ENCODE peak calls at places on chromosomes 5 and 9, in seven cellular contexts. One of them, this sample, is unnamed.

GRCh38 chr5:146906803-146907202 is 28.2 kb upstream of the PPP2R2B start:
- DNase-seq in aorta: no peak
- DNase-seq in fibroblast of lung: peak; percentile 75
- DNase-seq in right lobe of liver: no peak
- DNase-seq in mammary epithelial cell: no peak
- DNase-seq in H7: peak; percentile 59
- DNase-seq in left ventricle myocardium inferior: no peak
- DNase-seq in this sample: no peak

GRCh38 chr5:76836585-76836984 is 13.2 kb upstream of the S100Z start:
- DNase-seq in fibroblast of lung: peak; percentile 10
- DNase-seq in left ventricle myocardium inferior: no peak
- DNase-seq in H7: no peak
- DNase-seq in right lobe of liver: no peak
- DNase-seq in aorta: no peak
- DNase-seq in mammary epithelial cell: no peak
- DNase-seq in this sample: no peak

GRCh38 chr9:120856700-120857099 is 14.0 kb upstream of the PSMD5 start:
- DNase-seq in mammary epithelial cell: no peak
- DNase-seq in aorta: no peak
- DNase-seq in left ventricle myocardium inferior: no peak
- DNase-seq in H7: peak; percentile 16
- DNase-seq in right lobe of liver: peak; percentile 74
- DNase-seq in fibroblast of lung: no peak
- DNase-seq in this sample: no peak

GRCh38 chr9:69937358-69937757 is 106.3 kb upstream of the MAMDC2 start:
- DNase-seq in right lobe of liver: no peak
- DNase-seq in aorta: no peak
- DNase-seq in mammary epithelial cell: peak; percentile 68
- DNase-seq in fibroblast of lung: peak; percentile 13
- DNase-seq in left ventricle myocardium inferior: no peak
- DNase-seq in H7: no peak
- DNase-seq in this sample: no peak

GRCh38 chr9:2320632-2321031 is 301.0 kb upstream of the VLDLR start:
- DNase-seq in aorta: no peak
- DNase-seq in left ventricle myocardium inferior: no peak
- DNase-seq in mammary epithelial cell: no peak
- DNase-seq in right lobe of liver: no peak
- DNase-seq in H7: no peak
- DNase-seq in fibroblast of lung: no peak
- DNase-seq in this sample: no peak

GRCh38 chr5:68266457-68266856 is 50.9 kb downstream of the PIK3R1 start:
- DNase-seq in fibroblast of lung: no peak
- DNase-seq in left ventricle myocardium inferior: no peak
- DNase-seq in aorta: no peak
- DNase-seq in H7: no peak
- DNase-seq in mammary epithelial cell: no peak
- DNase-seq in right lobe of liver: no peak
- DNase-seq in this sample: no peak

GRCh38 chr5:72834919-72835318 is 18.5 kb downstream of the TNPO1 start:
- DNase-seq in aorta: no peak
- DNase-seq in fibroblast of lung: no peak
- DNase-seq in mammary epithelial cell: no peak
- DNase-seq in left ventricle myocardium inferior: no peak
- DNase-seq in H7: no peak
- DNase-seq in right lobe of liver: no peak
- DNase-seq in this sample: no peak

GRCh38 chr5:169934990-169935389 is 45.3 kb downstream of the INSYN2B start:
- DNase-seq in mammary epithelial cell: no peak
- DNase-seq in left ventricle myocardium inferior: no peak
- DNase-seq in right lobe of liver: no peak
- DNase-seq in H7: no peak
- DNase-seq in fibroblast of lung: peak; percentile 47
- DNase-seq in aorta: no peak
- DNase-seq in this sample: no peak

GRCh38 chr9:219670-220365 is 5.2 kb downstream of the DOCK8 start:
- DNase-seq in left ventricle myocardium inferior: peak; percentile 28
- DNase-seq in aorta: no peak
- DNase-seq in mammary epithelial cell: no peak
- DNase-seq in right lobe of liver: no peak
- DNase-seq in H7: no peak
- DNase-seq in fibroblast of lung: no peak
- DNase-seq in this sample: no peak

GRCh38 chr5:85077581-85077980 is 692.9 kb upstream of the EDIL3 start:
- DNase-seq in left ventricle myocardium inferior: no peak
- DNase-seq in mammary epithelial cell: no peak
- DNase-seq in aorta: no peak
- DNase-seq in H7: no peak
- DNase-seq in fibroblast of lung: no peak
- DNase-seq in right lobe of liver: no peak
- DNase-seq in this sample: no peak

GRCh38 chr5:24505291-24505690 is 139.5 kb downstream of the CDH10 start:
- DNase-seq in left ventricle myocardium inferior: no peak
- DNase-seq in mammary epithelial cell: no peak
- DNase-seq in H7: no peak
- DNase-seq in right lobe of liver: no peak
- DNase-seq in aorta: no peak
- DNase-seq in fibroblast of lung: no peak
- DNase-seq in this sample: no peak

GRCh38 chr5:163172540-163173337 is 264.7 kb upstream of the CCNG1 start:
- DNase-seq in H7: no peak
- DNase-seq in right lobe of liver: peak; percentile 47
- DNase-seq in fibroblast of lung: no peak
- DNase-seq in aorta: no peak
- DNase-seq in mammary epithelial cell: no peak
- DNase-seq in left ventricle myocardium inferior: no peak
- DNase-seq in this sample: no peak

GRCh38 chr9:138057726-138058125 is 180.1 kb downstream of the CACNA1B start:
- DNase-seq in aorta: no peak
- DNase-seq in left ventricle myocardium inferior: no peak
- DNase-seq in fibroblast of lung: no peak
- DNase-seq in H7: no peak
- DNase-seq in right lobe of liver: no peak
- DNase-seq in mammary epithelial cell: no peak
- DNase-seq in this sample: no peak

GRCh38 chr9:128638580-128638979 is 18.1 kb downstream of the DYNC2I2 start:
- DNase-seq in left ventricle myocardium inferior: no peak
- DNase-seq in right lobe of liver: no peak
- DNase-seq in mammary epithelial cell: no peak
- DNase-seq in H7: no peak
- DNase-seq in fibroblast of lung: no peak
- DNase-seq in aorta: no peak
- DNase-seq in this sample: no peak

GRCh38 chr9:128635266-128636023 is 21.2 kb downstream of the DYNC2I2 start:
- DNase-seq in mammary epithelial cell: peak; percentile 95
- DNase-seq in left ventricle myocardium inferior: peak; percentile 88
- DNase-seq in right lobe of liver: peak; percentile 91
- DNase-seq in H7: peak; percentile 95
- DNase-seq in aorta: peak; percentile 96
- DNase-seq in fibroblast of lung: peak; percentile 95
- DNase-seq in this sample: peak; percentile 92

GRCh38 chr9:128636556-128637530 is 19.8 kb downstream of the DYNC2I2 start:
- DNase-seq in right lobe of liver: peak; percentile 57
- DNase-seq in mammary epithelial cell: no peak
- DNase-seq in aorta: no peak
- DNase-seq in H7: peak; percentile 45
- DNase-seq in left ventricle myocardium inferior: no peak
- DNase-seq in fibroblast of lung: no peak
- DNase-seq in this sample: no peak

GRCh38 chr9:128636024-128636390 is 20.6 kb downstream of the DYNC2I2 start:
- DNase-seq in mammary epithelial cell: no peak
- DNase-seq in right lobe of liver: peak; percentile 97
- DNase-seq in H7: peak; percentile 93
- DNase-seq in left ventricle myocardium inferior: peak; percentile 77
- DNase-seq in aorta: no peak
- DNase-seq in fibroblast of lung: no peak
- DNase-seq in this sample: no peak

DNA sequence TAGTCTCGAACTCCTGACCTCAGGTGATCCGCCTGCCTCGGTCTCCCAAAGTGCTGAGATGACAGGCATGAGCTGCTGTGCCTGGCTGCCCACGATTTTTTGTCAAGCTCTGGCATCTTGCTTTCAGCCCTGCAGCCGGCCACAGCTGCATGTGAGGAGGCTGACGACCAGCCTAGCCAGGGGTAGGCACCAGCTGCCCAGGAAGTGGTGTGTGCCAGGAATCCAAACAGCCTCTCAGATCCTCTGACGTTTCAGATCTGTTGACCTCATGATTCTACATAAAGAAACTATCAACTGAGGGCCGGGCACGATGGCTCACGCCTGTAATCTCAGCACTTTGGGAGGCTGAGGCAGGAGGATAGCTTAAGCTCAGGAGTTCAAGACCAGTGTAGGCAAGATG is 19.0 kb downstream of the DYNC2I2 start:
- DNase-seq in mammary epithelial cell: no peak
- DNase-seq in aorta: no peak
- DNase-seq in right lobe of liver: no peak
- DNase-seq in H7: no peak
- DNase-seq in fibroblast of lung: peak; percentile 41
- DNase-seq in left ventricle myocardium inferior: no peak
- DNase-seq in this sample: no peak
- H3K36me3 ChIP-seq in mammary epithelial cell: peaks cover 7% of the 10 kb centered on the region
- H3K36me3 ChIP-seq in aorta: peaks cover 7% of the 10 kb centered on the region
- H3K36me3 ChIP-seq in right lobe of liver: peaks cover 8% of the 10 kb centered on the region
- H3K36me3 ChIP-seq in H7: peaks cover 10% of the 10 kb centered on the region
- H3K36me3 ChIP-seq in fibroblast of lung: peaks cover 17% of the 10 kb centered on the region
- H3K36me3 ChIP-seq in left ventricle myocardium inferior: peaks cover 33% of the 10 kb centered on the region
- H3K36me3 ChIP-seq in this sample: no peaks in the 10 kb centered on the region

GRCh38 chr9:73165911-73166310 is 14.2 kb downstream of the ANXA1 start:
- DNase-seq in fibroblast of lung: no peak
- DNase-seq in right lobe of liver: no peak
- DNase-seq in H7: no peak
- DNase-seq in aorta: no peak
- DNase-seq in mammary epithelial cell: no peak
- DNase-seq in left ventricle myocardium inferior: no peak
- DNase-seq in this sample: no peak
- H3K36me3 ChIP-seq in fibroblast of lung: peaks cover 29% of the 10 kb centered on the region
- H3K36me3 ChIP-seq in right lobe of liver: peaks cover 5% of the 10 kb centered on the region
- H3K36me3 ChIP-seq in H7: no peaks in the 10 kb centered on the region
- H3K36me3 ChIP-seq in aorta: peaks cover 8% of the 10 kb centered on the region
- H3K36me3 ChIP-seq in mammary epithelial cell: peaks cover 79% of the 10 kb centered on the region
- H3K36me3 ChIP-seq in left ventricle myocardium inferior: peaks cover 86% of the 10 kb centered on the region
- H3K36me3 ChIP-seq in this sample: no peaks in the 10 kb centered on the region

GRCh38 chr5:154940375-154940771 is 500 bp upstream of the MRPL22 start:
- DNase-seq in H7: no peak
- DNase-seq in right lobe of liver: no peak
- DNase-seq in left ventricle myocardium inferior: no peak
- DNase-seq in aorta: no peak
- DNase-seq in fibroblast of lung: no peak
- DNase-seq in mammary epithelial cell: no peak
- DNase-seq in this sample: no peak

GRCh38 chr5:154937718-154938466 is at the start of gene GEMIN5:
- DNase-seq in fibroblast of lung: peak; percentile 82
- DNase-seq in aorta: peak; percentile 95
- DNase-seq in left ventricle myocardium inferior: peak; percentile 86
- DNase-seq in right lobe of liver: peak; percentile 93
- DNase-seq in mammary epithelial cell: peak; percentile 87
- DNase-seq in H7: peak; percentile 96
- DNase-seq in this sample: peak; percentile 93

GRCh38 chr5:154937186-154937717 is 759 bp downstream of the GEMIN5 start:
- DNase-seq in right lobe of liver: no peak
- DNase-seq in mammary epithelial cell: peak; percentile 7
- DNase-seq in left ventricle myocardium inferior: no peak
- DNase-seq in fibroblast of lung: peak; percentile 12
- DNase-seq in H7: no peak
- DNase-seq in aorta: no peak
- DNase-seq in this sample: no peak

GRCh38 chr5:154933537-154933936 is 4.5 kb downstream of the GEMIN5 start:
- DNase-seq in aorta: no peak
- DNase-seq in left ventricle myocardium inferior: no peak
- DNase-seq in fibroblast of lung: no peak
- DNase-seq in mammary epithelial cell: no peak
- DNase-seq in H7: no peak
- DNase-seq in right lobe of liver: no peak
- DNase-seq in this sample: no peak

DNA sequence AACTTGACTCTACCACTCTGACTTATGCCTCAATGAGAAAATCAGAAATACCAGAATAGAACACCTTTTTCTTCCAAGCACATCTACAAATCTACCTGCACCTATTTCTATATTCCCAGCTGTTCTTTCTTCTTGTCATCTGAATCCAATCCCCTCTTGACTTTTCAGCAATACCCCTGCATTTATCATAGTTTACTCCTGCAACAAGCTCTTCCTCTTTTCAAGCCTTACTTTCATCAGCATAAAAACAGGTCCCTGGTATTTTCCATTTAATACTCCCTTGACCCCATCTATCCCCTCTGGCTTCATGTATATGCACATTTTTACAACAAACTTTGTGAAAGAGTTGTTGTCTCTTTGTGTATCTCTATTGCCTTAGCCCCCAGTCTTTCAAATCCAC is 3.1 kb downstream of the GEMIN5 start:
- DNase-seq in left ventricle myocardium inferior: no peak
- DNase-seq in right lobe of liver: no peak
- DNase-seq in aorta: no peak
- DNase-seq in fibroblast of lung: no peak
- DNase-seq in H7: no peak
- DNase-seq in mammary epithelial cell: no peak
- DNase-seq in this sample: no peak
- H3K36me3 ChIP-seq in left ventricle myocardium inferior: peaks cover 46% of the 10 kb centered on the region
- H3K36me3 ChIP-seq in right lobe of liver: peaks cover 8% of the 10 kb centered on the region
- H3K36me3 ChIP-seq in aorta: peaks cover 3% of the 10 kb centered on the region
- H3K36me3 ChIP-seq in fibroblast of lung: no peaks in the 10 kb centered on the region
- H3K36me3 ChIP-seq in H7: peaks cover 4% of the 10 kb centered on the region
- H3K36me3 ChIP-seq in mammary epithelial cell: peaks cover 8% of the 10 kb centered on the region
- H3K36me3 ChIP-seq in this sample: no peaks in the 10 kb centered on the region

GRCh38 chr9:116212986-116213672 is 59.5 kb downstream of the PAPPA start:
- DNase-seq in mammary epithelial cell: no peak
- DNase-seq in right lobe of liver: no peak
- DNase-seq in left ventricle myocardium inferior: no peak
- DNase-seq in fibroblast of lung: peak; percentile 9
- DNase-seq in aorta: no peak
- DNase-seq in H7: peak; percentile 13
- DNase-seq in this sample: no peak

GRCh38 chr9:116208417-116209232 is 55.0 kb downstream of the PAPPA start:
- DNase-seq in left ventricle myocardium inferior: no peak
- DNase-seq in right lobe of liver: no peak
- DNase-seq in H7: no peak
- DNase-seq in fibroblast of lung: peak; percentile 27
- DNase-seq in mammary epithelial cell: peak; percentile 51
- DNase-seq in aorta: no peak
- DNase-seq in this sample: no peak

GRCh38 chr9:116209406-116210116 is 56.0 kb downstream of the PAPPA start:
- DNase-seq in H7: no peak
- DNase-seq in mammary epithelial cell: no peak
- DNase-seq in fibroblast of lung: no peak
- DNase-seq in left ventricle myocardium inferior: no peak
- DNase-seq in right lobe of liver: no peak
- DNase-seq in aorta: no peak
- DNase-seq in this sample: no peak

GRCh38 chr9:116218399-116218798 is 64.8 kb downstream of the PAPPA start:
- DNase-seq in left ventricle myocardium inferior: no peak
- DNase-seq in mammary epithelial cell: no peak
- DNase-seq in aorta: no peak
- DNase-seq in fibroblast of lung: no peak
- DNase-seq in right lobe of liver: no peak
- DNase-seq in H7: no peak
- DNase-seq in this sample: no peak

DNA sequence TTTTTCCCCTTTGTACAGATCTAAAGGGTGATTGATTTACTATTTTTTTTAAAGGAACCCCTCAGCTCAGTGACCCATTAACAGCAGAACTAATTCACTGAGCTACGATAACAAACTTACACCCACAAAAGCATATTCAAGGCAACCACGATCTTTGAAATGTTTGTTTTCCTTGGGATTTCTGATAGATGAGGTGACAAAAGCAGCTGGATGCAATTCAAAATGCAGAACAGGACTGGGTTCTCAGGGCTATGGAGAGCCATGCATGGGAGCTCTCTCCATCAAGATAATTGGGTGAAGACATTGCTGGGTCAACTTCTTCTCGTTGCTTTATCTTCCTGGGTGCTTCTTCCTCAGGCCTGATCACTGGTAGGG is 60.1 kb downstream of the PAPPA start:
- DNase-seq in mammary epithelial cell: no peak
- DNase-seq in left ventricle myocardium inferior: no peak
- DNase-seq in fibroblast of lung: peak; percentile 32
- DNase-seq in aorta: no peak
- DNase-seq in right lobe of liver: no peak
- DNase-seq in H7: no peak
- DNase-seq in this sample: no peak
- H3K36me3 ChIP-seq in mammary epithelial cell: no peaks in the 10 kb centered on the region
- H3K36me3 ChIP-seq in left ventricle myocardium inferior: no peaks in the 10 kb centered on the region
- H3K36me3 ChIP-seq in fibroblast of lung: peaks cover 2% of the 10 kb centered on the region
- H3K36me3 ChIP-seq in aorta: peaks cover 3% of the 10 kb centered on the region
- H3K36me3 ChIP-seq in right lobe of liver: no peaks in the 10 kb centered on the region
- H3K36me3 ChIP-seq in H7: no peaks in the 10 kb centered on the region
- H3K36me3 ChIP-seq in this sample: no peaks in the 10 kb centered on the region